ENCODE peak calls at places on chromosome X, in four cellular contexts. S, V, G and I are unnamed samples.

GRCh38 chrX:20284992-20285391 is 18.3 kb upstream of the RPS6KA3 start:
- DNase-seq in S (no peak), V (no peak), G (no peak), I (no peak)

GRCh38 chrX:2628751-2629315 is 62.3 kb upstream of the CD99 start:
- DNase-seq in S (no peak), V (no peak), G (no peak), I (peak)

GRCh38 chrX:71954458-71954857 is 43.8 kb downstream of the NHSL2 start:
- DNase-seq in S (peak), V (no peak), G (no peak), I (no peak)

GRCh38 chrX:90617710-90618325 is 696.1 kb downstream of the TGIF2LX start:
- DNase-seq in S (no peak), V (no peak), G (no peak), I (no peak)

GRCh38 chrX:112832481-112833095 is 8.0 kb downstream of the AMOT start:
- DNase-seq in S (no peak), V (no peak), G (no peak), I (no peak)

GRCh38 chrX:53445977-53446376 is 11.8 kb upstream of the HSD17B10 start:
- DNase-seq in S (peak), V (no peak), G (no peak), I (peak)

GRCh38 chrX:51461053-51462050 is 35.0 kb downstream of the NUDT11 start:
- DNase-seq in S (peak), V (no peak), G (no peak), I (no peak)

GRCh38 chrX:17713288-17713687 is 24.0 kb upstream of the SCML1 start:
- DNase-seq in S (no peak), V (no peak), G (no peak), I (no peak)

GRCh38 chrX:111615227-111615626 is 65.7 kb upstream of the ALG13 start:
- DNase-seq in S (no peak), V (no peak), G (no peak), I (no peak)

GRCh38 chrX:148443216-148443615 is 57.2 kb upstream of the AFF2 start:
- DNase-seq in S (no peak), V (no peak), G (no peak), I (no peak)

GRCh38 chrX:39915596-39915995 is 182.2 kb downstream of the BCOR start:
- DNase-seq in S (no peak), V (no peak), G (no peak), I (no peak)

GRCh38 chrX:24479924-24480722 is 15.0 kb downstream of the PDK3 start:
- DNase-seq in S (peak), V (peak), G (no peak), I (peak)

GRCh38 chrX:11444052-11444451 is 150.8 kb downstream of the AMELX start:
- DNase-seq in S (no peak), V (no peak), G (no peak), I (no peak)

GRCh38 chrX:259692-260355 is 21.4 kb upstream of the PLCXD1 start:
- DNase-seq in S (no peak), V (no peak), G (no peak), I (no peak)

GRCh38 chrX:130543603-130544002 is 141.8 kb downstream of the RBMX2 start:
- DNase-seq in S (no peak), V (no peak), G (no peak), I (no peak)